ENCODE peak calls at places on chromosomes 12 and 14, in ten cellular contexts. G, O, L, F, P, Z, V, C, J and S are unnamed samples.

GRCh38 chr12:10613334-10614055 is at the start of gene MAGOHB:
- DNase-seq in V (peak), F (peak), G (peak), P (peak), L (peak), C (peak), J (peak), Z (peak), O (peak), S (peak)

GRCh38 chr14:90111895-90112534 is 50.2 kb downstream of the KCNK13 start:
- DNase-seq in L (no peak), C (no peak), F (no peak), O (no peak), Z (no peak), J (no peak), V (no peak), P (no peak), G (no peak), S (no peak)

GRCh38 chr14:75147423-75148071 is 20.7 kb upstream of the NEK9 start:
- DNase-seq in Z (peak), C (no peak), O (peak), J (no peak), V (no peak), G (peak), L (no peak), F (no peak), P (peak), S (no peak)

GRCh38 chr12:119911147-119911546 is 34.0 kb upstream of the CIT start:
- DNase-seq in O (no peak), G (no peak), V (no peak), L (no peak), Z (no peak), C (no peak), F (no peak), J (no peak), P (no peak), S (no peak)

GRCh38 chr12:89453579-89453978 is 71.0 kb downstream of the GALNT4 start:
- DNase-seq in V (no peak), P (peak), Z (no peak), F (no peak), C (no peak), O (no peak), J (no peak), G (no peak), L (no peak), S (no peak)

GRCh38 chr14:42001436-42001835 is 394.8 kb downstream of the LRFN5 start:
- DNase-seq in V (no peak), L (no peak), C (no peak), P (no peak), G (no peak), Z (no peak), J (no peak), F (no peak), O (no peak), S (no peak)

GRCh38 chr12:2336409-2336829 is 283.6 kb downstream of the CACNA1C start:
- DNase-seq in O (no peak), F (no peak), C (no peak), G (peak), Z (no peak), P (peak), L (no peak), J (no peak), V (no peak), S (no peak)

GRCh38 chr12:22101749-22102243 is 55.8 kb downstream of the CMAS start:
- DNase-seq in J (no peak), V (no peak), F (no peak), L (no peak), C (no peak), P (peak), Z (peak), O (no peak), G (no peak), S (no peak)

GRCh38 chr12:1117371-1117770 is 126.3 kb downstream of the ERC1 start:
- DNase-seq in F (no peak), O (no peak), C (no peak), V (no peak), J (no peak), P (no peak), L (no peak), Z (no peak), G (no peak), S (no peak)

GRCh38 chr12:47905313-47905730 is 528 bp upstream of the VDR start:
- DNase-seq in V (no peak), C (peak), G (peak), F (no peak), L (no peak), O (no peak), J (no peak), Z (no peak), P (peak), S (no peak)